ENCODE peak calls at places on chromosomes 7 and 10, in ten cellular contexts. S is suprapubic skin; D is MCF 10A; A is GM12865; U is osteoblast; J is GM13977; Q is transverse colon; L is activated CD8-positive, alpha-beta T cell treated with anti-CD3 and anti-CD28 coated beads for 36 hours; G is GM23338; O is upper lobe of right lung. M is an unnamed sample.
A peak's percentile ranks its signal among the peaks of the same experiment; 100 is the strongest.

GRCh38 chr7:82428186-82428961 is 15.2 kb downstream of the CACNA2D1 start:
- DNase-seq in L (no peak), J (no peak), A (no peak), O (no peak), G (no peak), Q (no peak), S (no peak), U (peak; percentile 75), D (no peak), M (peak; percentile 1)

GRCh38 chr10:80633383-80633860 is 95.7 kb downstream of the SH2D4B start:
- DNase-seq in L (no peak), O (no peak), J (no peak), S (no peak), D (no peak), A (no peak), U (no peak), G (no peak), Q (no peak), M (no peak)

GRCh38 chr10:61115874-61116273 is 171.9 kb upstream of the RHOBTB1 start:
- DNase-seq in L (no peak), S (no peak), D (no peak), G (no peak), A (no peak), J (no peak), U (no peak), O (no peak), Q (no peak), M (no peak)

GRCh38 chr10:87092861-87093460 is 1.7 kb downstream of the GLUD1 start:
- DNase-seq in A (peak; percentile 54), G (peak; percentile 97), O (no peak), S (no peak), L (peak; percentile 55), Q (peak; percentile 38), U (no peak), J (peak; percentile 23), D (peak; percentile 69), M (peak; percentile 41)

GRCh38 chr10:51074238-51075028 is at the start of gene PRKG1:
- DNase-seq in Q (peak; percentile 71), G (peak; percentile 86), S (peak; percentile 87), U (peak; percentile 96), O (peak; percentile 89), D (no peak), A (no peak), L (peak; percentile 1), J (peak; percentile 24), M (peak; percentile 52)

GRCh38 chr7:144834516-144835165 is 1.2 kb downstream of the TPK1 start:
- DNase-seq in D (no peak), L (peak; percentile 52), G (peak; percentile 21), A (peak; percentile 77), J (peak; percentile 62), S (no peak), U (no peak), O (no peak), Q (peak; percentile 36), M (no peak)

GRCh38 chr10:6694447-6695155 is 114.5 kb upstream of the PRKCQ start:
- DNase-seq in S (no peak), O (no peak), G (no peak), Q (no peak), A (no peak), D (peak; percentile 36), L (peak; percentile 39), U (no peak), J (no peak), M (peak; percentile 41)

GRCh38 chr10:78551184-78552005 is 517.4 kb upstream of the ZMIZ1 start:
- DNase-seq in O (no peak), S (no peak), L (peak; percentile 54), Q (no peak), D (no peak), U (no peak), G (peak; percentile 78), J (no peak), A (no peak), M (no peak)

GRCh38 chr7:2518101-2518500 is 1.5 kb upstream of the LFNG start:
- DNase-seq in A (no peak), O (no peak), D (no peak), Q (peak; percentile 74), G (no peak), J (no peak), L (peak; percentile 30), S (no peak), U (no peak), M (no peak)

GRCh38 chr10:133261726-133262325 is 14.8 kb downstream of the ADAM8 start:
- DNase-seq in O (peak; percentile 95), L (peak; percentile 91), Q (peak; percentile 91), S (peak; percentile 93), J (peak; percentile 98), G (peak; percentile 73), D (peak; percentile 66), A (peak; percentile 89), U (peak; percentile 98), M (peak; percentile 46)

GRCh38 chr7:32605032-32605431 is 109.7 kb downstream of the AVL9 start:
- DNase-seq in U (no peak), A (no peak), S (no peak), G (no peak), O (no peak), L (no peak), Q (no peak), J (no peak), D (no peak), M (no peak)

GRCh38 chr10:43043342-43043772 is 33.5 kb upstream of the RET start:
- DNase-seq in A (no peak), D (no peak), U (peak; percentile 65), L (no peak), O (peak; percentile 54), S (no peak), Q (no peak), J (no peak), G (no peak), M (no peak)

GRCh38 chr10:78222096-78222790 is 188.6 kb downstream of the RPS24 start:
- DNase-seq in L (no peak), A (no peak), S (no peak), U (no peak), Q (no peak), D (no peak), J (no peak), G (no peak), O (no peak), M (no peak)

GRCh38 chr7:94394058-94394398 is 667 bp upstream of the COL1A2 start:
- DNase-seq in Q (no peak), S (no peak), J (peak; percentile 15), L (no peak), G (no peak), D (no peak), O (no peak), U (no peak), A (no peak), M (no peak)

GRCh38 chr10:50739618-50740350 is at the start of gene ASAH2B:
- DNase-seq in O (peak; percentile 89), A (peak; percentile 83), J (peak; percentile 59), S (peak; percentile 84), Q (peak; percentile 84), U (peak; percentile 86), G (peak; percentile 85), D (peak; percentile 81), L (peak; percentile 85), M (peak; percentile 80)

GRCh38 chr10:62096534-62096933 is 172.1 kb downstream of the RTKN2 start:
- DNase-seq in O (no peak), D (peak; percentile 44), U (no peak), L (no peak), S (no peak), Q (no peak), G (no peak), A (no peak), J (no peak), M (no peak)

GRCh38 chr10:29142516-29143314 is 146.2 kb upstream of the LYZL1 start:
- DNase-seq in D (no peak), A (no peak), G (peak; percentile 72), Q (no peak), O (no peak), J (no peak), S (no peak), L (no peak), U (no peak), M (no peak)

GRCh38 chr7:140389445-140389844 is 8.9 kb downstream of the SLC37A3 start:
- DNase-seq in Q (no peak), S (no peak), D (no peak), A (no peak), G (no peak), J (no peak), L (no peak), O (peak; percentile 15), U (no peak), M (no peak)

GRCh38 chr7:139108256-139109187 is 998 bp downstream of the ZC3HAV1 start:
- DNase-seq in Q (peak; percentile 41), J (peak; percentile 45), L (peak; percentile 37), A (peak; percentile 47), G (peak; percentile 54), D (peak; percentile 27), O (peak; percentile 70), S (peak; percentile 69), U (peak; percentile 90), M (peak; percentile 26)

GRCh38 chr7:157708896-157709295 is 372.1 kb downstream of the DNAJB6 start:
- DNase-seq in Q (no peak), S (no peak), D (no peak), U (peak; percentile 83), L (no peak), A (no peak), O (peak; percentile 48), J (no peak), G (no peak), M (no peak)
- TF ChIP-seq CTCF in Q (no peak), S (no peak), D (no peak), U (no peak), L (no peak), A (no peak), O (no peak), J (no peak), G (no peak), M (no peak)

GRCh38 chr10:103367782-103368518 is at the start of gene TAF5:
- DNase-seq in J (peak; percentile 93), G (peak; percentile 98), O (peak; percentile 94), Q (peak; percentile 93), D (peak; percentile 97), L (peak; percentile 95), A (peak; percentile 98), U (peak; percentile 95), S (peak; percentile 93), M (peak; percentile 93)
- TF ChIP-seq CTCF in J (no peak), G (no peak), O (no peak), Q (no peak), D (no peak), L (no peak), A (no peak), U (no peak), S (no peak), M (no peak)

GRCh38 chr7:123208793-123209192 is 9.0 kb upstream of the SLC13A1 start:
- DNase-seq in S (no peak), U (no peak), A (no peak), L (no peak), G (peak; percentile 43), D (peak; percentile 39), J (no peak), Q (no peak), O (no peak), M (no peak)
- TF ChIP-seq CTCF in S (no peak), U (no peak), A (peak; percentile 20), L (no peak), G (peak; percentile 73), D (no peak), J (no peak), Q (peak; percentile 31), O (peak; percentile 33), M (no peak)

DNA sequence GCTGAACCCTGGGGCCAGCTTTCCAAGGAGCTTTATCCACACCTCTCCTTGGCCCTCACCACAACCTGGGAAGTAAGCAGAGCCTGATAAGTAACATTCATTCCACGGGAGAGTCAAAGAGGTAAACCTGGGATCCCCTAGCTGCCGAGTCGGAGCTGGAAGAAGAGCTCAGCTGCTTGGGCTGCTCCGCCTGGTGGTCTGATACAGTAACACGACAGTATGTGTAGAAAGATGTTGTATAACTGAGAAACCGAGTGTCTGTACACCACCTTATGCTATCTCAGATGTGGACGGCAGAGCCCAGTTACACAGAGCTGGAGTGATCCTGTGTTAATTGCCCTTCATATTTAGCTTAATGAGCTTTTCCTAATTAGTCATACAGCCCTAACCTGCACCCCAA is 151.3 kb upstream of the KMT2E start:
- DNase-seq in O (no peak), J (no peak), D (peak; percentile 44), Q (no peak), G (peak; percentile 74), U (no peak), L (no peak), S (no peak), A (no peak), M (no peak)
- TF ChIP-seq CTCF in O (no peak), J (no peak), D (peak; percentile 16), Q (no peak), G (peak; percentile 69), U (peak; percentile 43), L (no peak), S (no peak), A (peak; percentile 8), M (peak; percentile 29)